ENCODE peak calls at places on chromosomes 12 and 14, in six cellular contexts. C is astrocyte of the spinal cord, Y is RKO, P is NCI-H1694 treated with DMSO at 0.1 percent for 48 hours, J is NCI-H69, Q is WTC11. G is an unnamed sample.
A peak's percentile ranks its signal among the peaks of the same experiment; 100 is the strongest.

GRCh38 chr14:91246051-91246852 is 1.7 kb upstream of the GPR68 start:
- DNase-seq in Q (no peak), J (peak; percentile 88), P (peak; percentile 49), C (no peak), Y (no peak), G (no peak)

GRCh38 chr14:68938515-68939423 is 40.3 kb downstream of the ACTN1 start:
- DNase-seq in J (peak; percentile 30), C (peak; percentile 65), P (no peak), Q (no peak), Y (no peak), G (no peak)

GRCh38 chr14:99971929-99972747 is 93.1 kb upstream of the EVL start:
- DNase-seq in Y (no peak), P (peak; percentile 41), C (peak; percentile 6), J (peak; percentile 78), Q (peak; percentile 29), G (peak; percentile 67)

GRCh38 chr14:39050389-39050788 is 52.6 kb downstream of the SEC23A start:
- DNase-seq in P (no peak), Q (no peak), J (no peak), C (peak; percentile 68), Y (peak; percentile 24), G (no peak)

GRCh38 chr14:34851395-34851794 is 23.8 kb downstream of the BAZ1A start:
- DNase-seq in J (no peak), Q (no peak), Y (no peak), P (no peak), C (peak; percentile 38), G (no peak)

GRCh38 chr12:124296916-124297351 is 2.0 kb downstream of the RFLNA start:
- DNase-seq in Y (no peak), C (no peak), J (no peak), P (no peak), Q (no peak), G (no peak)

GRCh38 chr12:111437816-111438454 is 32.2 kb downstream of the SH2B3 start:
- DNase-seq in Q (no peak), C (peak; percentile 80), P (no peak), Y (peak; percentile 77), J (no peak), G (no peak)

GRCh38 chr14:61569783-61570182 is 125.5 kb upstream of the HIF1A start:
- DNase-seq in C (peak; percentile 95), Y (no peak), J (no peak), P (no peak), Q (no peak), G (no peak)

GRCh38 chr14:63524537-63525155 is 18.5 kb downstream of the PPP2R5E start:
- DNase-seq in Y (no peak), Q (no peak), C (no peak), P (no peak), J (no peak), G (no peak)

GRCh38 chr12:101769865-101770264 is 30.6 kb upstream of the SYCP3 start:
- DNase-seq in Y (no peak), Q (no peak), P (no peak), J (peak; percentile 29), C (no peak), G (no peak)

GRCh38 chr12:79344855-79345840 is 345.6 kb downstream of the PAWR start:
- DNase-seq in J (peak; percentile 67), Y (peak; percentile 57), Q (peak; percentile 61), C (peak; percentile 28), P (peak; percentile 80), G (peak; percentile 57)

GRCh38 chr12:123099556-123100192 is 51.2 kb downstream of the PITPNM2 start:
- DNase-seq in P (peak; percentile 77), J (peak; percentile 95), Q (no peak), Y (no peak), C (no peak), G (no peak)

GRCh38 chr14:68612049-68612448 is 180.8 kb downstream of the ZFP36L1 start:
- DNase-seq in Q (no peak), J (no peak), Y (no peak), P (no peak), C (no peak), G (no peak)

GRCh38 chr14:59301354-59301753 is 112.9 kb downstream of the DAAM1 start:
- DNase-seq in P (no peak), Q (no peak), J (peak; percentile 33), Y (no peak), C (no peak), G (no peak)

GRCh38 chr12:100703868-100704267 is 90.7 kb upstream of the ANO4 start:
- DNase-seq in P (no peak), C (no peak), Q (no peak), Y (no peak), J (no peak), G (no peak)

GRCh38 chr14:51776102-51776894 is 84.1 kb upstream of the GNG2 start:
- DNase-seq in C (peak; percentile 69), P (peak; percentile 78), Y (peak; percentile 81), J (peak; percentile 89), Q (peak; percentile 77), G (peak; percentile 82)

GRCh38 chr12:32312049-32312670 is 87.2 kb upstream of the FGD4 start:
- DNase-seq in C (peak; percentile 63), P (peak; percentile 92), Q (no peak), J (peak; percentile 98), Y (peak; percentile 84), G (no peak)

GRCh38 chr14:69632154-69632553 is 20.8 kb downstream of the SUSD6 start:
- DNase-seq in J (peak; percentile 62), C (no peak), P (no peak), Q (no peak), Y (no peak), G (no peak)

GRCh38 chr14:103207038-103207403 is 83.8 kb downstream of the TNFAIP2 start:
- DNase-seq in P (no peak), Q (peak; percentile 58), C (no peak), Y (no peak), J (peak; percentile 21), G (peak; percentile 68)

GRCh38 chr12:92546826-92547348 is 155.9 kb upstream of the PLEKHG7 start:
- DNase-seq in C (no peak), P (peak; percentile 19), Q (no peak), Y (no peak), J (peak; percentile 51), G (no peak)

G was measured in ecto neural progenitor cell.